ENCODE peak calls at places on chromosomes 3 and 15, in six cellular contexts. A is left ventricle myocardium inferior, N is IMR-90, W is A549, Y is fibroblast of the aortic adventitia, M is PC-3. C is an unnamed sample.

GRCh38 chr3:104646196-104646595 is 720.5 kb upstream of the ALCAM start:
- DNase-seq in A (no peak), N (no peak), W (no peak), Y (peak), M (no peak), C (peak)

GRCh38 chr15:45402955-45403892 is 24.9 kb upstream of the GATM start:
- DNase-seq in A (peak), N (peak), W (peak), Y (peak), M (peak), C (peak)

GRCh38 chr3:119663885-119664284 is 3.5 kb upstream of the POPDC2 start:
- DNase-seq in A (no peak), N (no peak), W (no peak), Y (peak), M (peak), C (no peak)

GRCh38 chr3:81214626-81215025 is 546.8 kb downstream of the GBE1 start:
- DNase-seq in A (no peak), N (peak), W (no peak), Y (no peak), M (peak), C (peak)

GRCh38 chr15:63288778-63289378 is 11.5 kb downstream of the APH1B start:
- DNase-seq in A (no peak), N (peak), W (peak), Y (peak), M (peak), C (peak)

GRCh38 chr15:62734706-62735105 is 307.8 kb upstream of the TPM1 start:
- DNase-seq in A (no peak), N (no peak), W (no peak), Y (no peak), M (no peak), C (peak)

GRCh38 chr3:76349715-76350480 is 564.5 kb upstream of the ZNF717 start:
- DNase-seq in A (no peak), N (no peak), W (no peak), Y (no peak), M (no peak), C (no peak)

GRCh38 chr3:172142074-172143059 is 103.0 kb downstream of the FNDC3B start:
- DNase-seq in A (no peak), N (peak), W (no peak), Y (peak), M (peak), C (peak)

GRCh38 chr3:4987374-4988296 is 8.4 kb downstream of the BHLHE40 start:
- DNase-seq in A (no peak), N (no peak), W (no peak), Y (no peak), M (no peak), C (no peak)

GRCh38 chr3:4988815-4989648 is 9.8 kb downstream of the BHLHE40 start:
- DNase-seq in A (peak), N (peak), W (no peak), Y (peak), M (peak), C (peak)

GRCh38 chr3:4986175-4986610 is 7.0 kb downstream of the BHLHE40 start:
- DNase-seq in A (no peak), N (peak), W (no peak), Y (peak), M (peak), C (no peak)

GRCh38 chr3:4985330-4986174 is 6.3 kb downstream of the BHLHE40 start:
- DNase-seq in A (no peak), N (peak), W (peak), Y (peak), M (peak), C (peak)

DNA sequence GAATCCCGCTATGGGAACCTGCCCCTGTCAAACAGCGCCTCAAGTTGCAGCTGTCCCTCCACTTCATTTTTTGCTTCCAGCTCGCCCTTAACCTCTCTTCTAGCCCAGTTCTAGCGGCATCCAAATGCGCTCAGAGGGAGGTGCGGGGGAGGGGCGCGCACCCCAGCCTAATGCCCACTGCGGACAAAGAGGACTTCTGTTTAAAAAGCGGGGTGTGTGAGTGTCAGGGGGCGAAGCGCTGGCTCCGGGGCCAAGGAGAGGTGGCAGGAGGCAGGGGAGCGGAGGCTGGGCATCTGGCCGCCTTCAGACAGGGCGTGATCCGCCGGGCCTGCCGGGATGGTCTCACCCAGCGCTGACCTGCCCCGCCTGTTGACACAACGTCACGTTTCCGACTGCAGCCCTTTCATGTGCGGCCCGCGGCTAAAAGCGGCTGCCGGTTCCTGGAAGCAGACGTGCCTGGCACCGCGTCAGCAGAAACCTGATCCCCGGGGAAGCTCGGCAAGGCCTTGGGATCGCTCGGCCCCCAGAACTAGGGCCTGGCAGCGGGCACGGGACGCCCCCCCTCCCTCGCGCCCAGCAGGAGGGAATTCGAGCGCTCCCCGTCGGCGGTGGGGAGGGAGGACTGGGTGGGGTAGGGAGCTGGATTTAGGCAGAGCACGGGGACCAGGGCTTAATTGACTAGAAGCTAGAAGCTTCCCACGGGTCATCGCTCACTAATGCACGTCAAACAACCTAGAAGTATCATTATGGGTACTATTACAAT is 7.6 kb downstream of the BHLHE40 start:
- DNase-seq in A (peak), N (peak), W (peak), Y (peak), M (peak), C (peak)
- H3K4me3 ChIP-seq in A (peak), N (peak), W (peak), Y (peak), M (peak), C (peak)

DNA sequence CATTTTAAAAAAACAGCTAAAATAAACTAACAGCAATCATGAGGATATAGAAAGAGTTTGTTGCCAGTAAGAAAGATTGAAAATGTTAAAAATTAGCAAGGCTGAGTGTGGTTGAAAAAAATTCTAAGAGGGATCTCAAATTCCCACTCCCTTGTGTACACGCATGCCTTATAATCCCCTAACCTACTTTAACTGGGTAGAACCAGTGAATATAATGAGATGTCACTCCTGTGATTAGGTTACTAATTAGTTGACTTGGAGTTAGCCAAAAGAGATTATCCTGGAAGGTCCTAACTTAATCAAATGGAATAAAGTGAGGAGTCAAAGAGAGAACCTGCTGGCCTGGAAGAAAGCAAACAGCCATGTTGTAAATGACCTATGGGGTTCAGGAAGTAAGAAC is 286.0 kb upstream of the TGFBR2 start:
- DNase-seq in A (no peak), N (no peak), W (no peak), Y (no peak), M (no peak), C (no peak)
- TF ChIP-seq CTCF in A (no peak), N (no peak), W (no peak), Y (no peak), M (no peak), C (no peak)

GRCh38 chr3:122024800-122025199 is 2.8 kb upstream of the ILDR1 start:
- DNase-seq in A (no peak), N (no peak), W (no peak), Y (peak), M (no peak), C (no peak)
- H3K4me3 ChIP-seq in A (no peak), N (no peak), W (no peak), Y (no peak), M (no peak), C (no peak)

GRCh38 chr3:51998774-51999173 is 3.1 kb upstream of the RPL29 start:
- DNase-seq in A (no peak), N (no peak), W (no peak), Y (no peak), M (no peak), C (no peak)

GRCh38 chr3:51994530-51994929 is 1.2 kb downstream of the RPL29 start:
- DNase-seq in A (no peak), N (no peak), W (no peak), Y (no peak), M (no peak), C (no peak)

GRCh38 chr3:51997172-51997571 is 1.5 kb upstream of the RPL29 start:
- DNase-seq in A (no peak), N (no peak), W (no peak), Y (no peak), M (no peak), C (no peak)

GRCh38 chr3:51997935-51998596 is 2.4 kb upstream of the RPL29 start:
- DNase-seq in A (no peak), N (no peak), W (no peak), Y (no peak), M (peak), C (no peak)

DNA sequence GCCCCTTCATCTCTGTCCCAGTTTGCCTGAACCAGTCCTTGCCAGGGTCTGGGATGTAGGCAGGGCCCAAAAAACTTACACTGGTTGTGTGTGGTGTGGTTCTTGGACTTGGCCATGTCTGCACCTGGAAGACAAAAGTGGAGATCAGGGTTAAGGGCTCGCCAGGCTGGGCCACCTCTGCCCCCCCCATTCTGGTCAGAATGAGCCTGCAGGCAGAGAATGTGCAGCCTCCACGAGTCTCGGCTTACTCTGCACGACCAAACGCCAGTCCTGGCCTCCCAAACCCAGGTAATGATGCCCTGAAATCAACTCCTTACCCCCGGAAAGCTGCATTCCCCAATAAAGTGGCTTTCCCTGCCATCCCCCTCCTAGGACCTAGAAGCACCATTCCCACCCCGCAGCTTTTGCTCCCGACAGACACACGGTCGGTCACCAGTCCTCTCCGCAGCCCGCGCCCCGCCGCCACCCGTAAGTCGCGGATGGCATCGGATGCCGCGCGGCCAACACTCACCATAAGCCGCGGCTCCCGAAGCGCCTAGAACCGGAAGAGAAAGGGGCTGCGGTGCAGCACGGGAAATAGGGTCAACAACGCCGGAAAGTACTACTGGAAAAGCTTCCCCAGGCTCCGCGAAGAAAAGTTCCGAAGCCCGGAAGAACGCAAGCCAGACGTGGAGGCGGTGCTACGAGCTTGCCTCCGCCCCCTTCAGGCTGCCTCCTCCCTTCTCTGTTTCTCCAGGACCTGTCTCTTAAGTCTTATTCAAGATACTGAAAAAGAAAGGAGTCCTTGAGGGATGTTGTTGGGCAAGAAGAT is at the start of gene RPL29:
- DNase-seq in A (peak), N (peak), W (peak), Y (peak), M (peak), C (peak)
- TF ChIP-seq CTCF in A (peak), N (no peak), W (no peak), Y (no peak), M (no peak), C (peak)

GRCh38 chr3:116181159-116181558 is 264.1 kb downstream of the LSAMP start:
- DNase-seq in A (no peak), N (no peak), W (no peak), Y (no peak), M (no peak), C (no peak)

GRCh38 chr3:116179091-116179490 is 266.2 kb downstream of the LSAMP start:
- DNase-seq in A (no peak), N (peak), W (no peak), Y (peak), M (no peak), C (peak)

DNA sequence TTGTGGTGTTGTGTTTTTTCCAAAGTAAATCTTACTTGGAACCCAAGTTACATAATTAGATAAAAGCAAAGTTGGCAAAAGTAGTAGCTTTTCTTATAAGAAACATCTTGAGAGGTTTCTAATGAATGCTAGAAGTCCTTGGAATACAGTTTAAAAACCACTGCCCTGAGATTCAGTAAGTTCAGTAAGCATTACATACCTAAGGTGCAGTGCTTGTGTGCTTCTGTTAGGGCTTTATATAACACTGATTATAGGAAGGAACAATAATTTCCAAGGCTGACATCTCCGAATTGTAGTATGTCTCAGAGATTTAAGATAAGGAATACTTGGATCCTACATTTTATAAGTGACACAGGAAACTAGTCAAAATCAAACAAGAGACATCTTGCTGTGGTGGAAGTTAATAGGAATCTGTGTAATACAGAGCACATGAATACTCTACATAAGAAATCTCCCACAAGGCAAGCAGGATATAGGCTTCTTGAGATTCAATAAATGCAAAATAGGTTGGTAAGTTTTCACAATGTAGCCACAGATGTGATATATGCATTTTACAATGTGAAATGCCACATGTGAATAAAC is 268.2 kb downstream of the LSAMP start:
- DNase-seq in A (no peak), N (no peak), W (no peak), Y (no peak), M (no peak), C (no peak)
- H3K4me3 ChIP-seq in A (no peak), N (no peak), W (no peak), Y (no peak), M (no peak), C (no peak)

GRCh38 chr3:174403831-174404230 is 455.3 kb upstream of the NAALADL2 start:
- DNase-seq in A (no peak), N (no peak), W (no peak), Y (no peak), M (no peak), C (no peak)

GRCh38 chr3:174398761-174399160 is 460.4 kb upstream of the NAALADL2 start:
- DNase-seq in A (no peak), N (peak), W (no peak), Y (peak), M (no peak), C (no peak)

GRCh38 chr3:174397848-174398247 is 461.3 kb upstream of the NAALADL2 start:
- DNase-seq in A (no peak), N (peak), W (no peak), Y (peak), M (peak), C (peak)
- TF ChIP-seq CTCF in A (peak), N (peak), W (peak), Y (peak), M (peak), C (peak)